ENCODE peak calls at places on chromosome 13, in ten cellular contexts. J is PC-3; N is stimulated activated CD4-positive, alpha-beta T cell treated with anti-CD3 and anti-CD28 coated beads, TNF-alpha, amount 100 ng/mL, for 1 hour; P is neural progenitor cell; Z is neural crest cell; W is T-helper 1 cell; U is activated gamma-delta T cell; O is stimulated activated naive B cell treated with anti-CD40 and anti-IgM and Interleukin-4, amounts not matched to agents 10 μg/mL and 1 μg/mL and 100 μg/mL, for 72 hours; M is T-helper 2 cell; F is AG10803. H is an unnamed sample.

GRCh38 chr13:48570225-48570828 is 37.4 kb upstream of the RCBTB2 start:
- DNase-seq in J (no peak), P (no peak), F (no peak), M (no peak), U (no peak), W (no peak), O (no peak), N (no peak), Z (no peak), H (no peak)

GRCh38 chr13:36207672-36208071 is 6.7 kb downstream of the SOHLH2 start:
- DNase-seq in U (no peak), Z (no peak), O (no peak), F (no peak), J (no peak), P (no peak), M (no peak), W (no peak), N (no peak), H (no peak)

GRCh38 chr13:53781941-53782340 is 753.3 kb downstream of the OLFM4 start:
- DNase-seq in F (no peak), N (no peak), O (no peak), J (peak), M (no peak), U (no peak), W (no peak), Z (peak), P (peak), H (no peak)

GRCh38 chr13:21333186-21333585 is 125.9 kb downstream of the ZDHHC20 start:
- DNase-seq in W (no peak), J (no peak), F (peak), O (no peak), U (no peak), P (no peak), M (no peak), Z (no peak), N (no peak), H (no peak)

GRCh38 chr13:62760724-62761123 is 1345.1 kb upstream of the PCDH20 start:
- DNase-seq in J (no peak), W (no peak), F (no peak), N (no peak), M (no peak), Z (no peak), O (no peak), U (no peak), P (no peak), H (no peak)

GRCh38 chr13:30477346-30478235 is 11.9 kb upstream of the HMGB1 start:
- DNase-seq in O (no peak), W (no peak), F (no peak), U (no peak), P (no peak), M (no peak), Z (no peak), J (no peak), N (no peak), H (no peak)

GRCh38 chr13:43934273-43934672 is 54.6 kb downstream of the LACC1 start:
- DNase-seq in U (no peak), J (peak), F (no peak), M (no peak), W (no peak), P (no peak), O (no peak), Z (no peak), N (no peak), H (no peak)

GRCh38 chr13:40148103-40148502 is 492.6 kb downstream of the COG6 start:
- DNase-seq in Z (no peak), P (no peak), F (no peak), M (no peak), N (no peak), U (no peak), J (no peak), W (no peak), O (peak), H (no peak)

GRCh38 chr13:100646030-100646673 is 28.4 kb downstream of the TMTC4 start:
- DNase-seq in W (no peak), Z (peak), U (no peak), J (peak), N (no peak), P (peak), O (no peak), M (no peak), F (peak), H (no peak)

GRCh38 chr13:23567792-23568480 is 2.3 kb upstream of the TNFRSF19 start:
- DNase-seq in Z (peak), W (no peak), J (peak), M (no peak), O (no peak), F (peak), N (no peak), P (peak), U (no peak), H (no peak)

GRCh38 chr13:29901714-29902631 is 51.6 kb upstream of the UBL3 start:
- DNase-seq in W (peak), F (peak), N (no peak), Z (no peak), J (peak), O (no peak), M (peak), P (no peak), U (no peak), H (no peak)

GRCh38 chr13:73210218-73210883 is 151.5 kb downstream of the KLF5 start:
- DNase-seq in M (no peak), P (peak), O (no peak), J (peak), U (no peak), N (no peak), W (no peak), Z (no peak), F (no peak), H (peak)

GRCh38 chr13:104426435-104426834 is 1360.2 kb upstream of the SLC10A2 start:
- DNase-seq in P (no peak), W (no peak), Z (no peak), F (no peak), U (no peak), M (no peak), N (no peak), O (no peak), J (no peak), H (no peak)

GRCh38 chr13:97256343-97256783 is 34.2 kb downstream of the MBNL2 start:
- DNase-seq in O (no peak), N (no peak), M (no peak), Z (no peak), P (no peak), W (peak), F (peak), U (no peak), J (peak), H (no peak)

GRCh38 chr13:101487046-101487830 is 34.8 kb downstream of the ITGBL1 start:
- DNase-seq in P (no peak), M (no peak), N (no peak), F (no peak), Z (no peak), U (no peak), J (no peak), O (no peak), W (no peak), H (no peak)